ENCODE peak calls at places on chromosomes 3 and 15, in six cellular contexts. One of them, this sample, is unnamed.

GRCh38 chr3:174409085-174409743 is 449.9 kb upstream of the NAALADL2 start:
- DNase-seq in astrocyte of the spinal cord: no peak
- DNase-seq in kidney tubule cell: peak; percentile 63
- DNase-seq in T-helper 9 cell: no peak
- DNase-seq in GM10248: no peak
- DNase-seq in fibroblast of the aortic adventitia: no peak
- DNase-seq in this sample: no peak

GRCh38 chr15:81473177-81473576 is 99.2 kb upstream of the TMC3 start:
- DNase-seq in T-helper 9 cell: no peak
- DNase-seq in astrocyte of the spinal cord: no peak
- DNase-seq in kidney tubule cell: no peak
- DNase-seq in GM10248: no peak
- DNase-seq in fibroblast of the aortic adventitia: no peak
- DNase-seq in this sample: no peak

GRCh38 chr3:106589306-106589942 is 720.6 kb upstream of the CBLB start:
- DNase-seq in astrocyte of the spinal cord: peak; percentile 82
- DNase-seq in GM10248: no peak
- DNase-seq in fibroblast of the aortic adventitia: peak; percentile 88
- DNase-seq in T-helper 9 cell: no peak
- DNase-seq in kidney tubule cell: no peak
- DNase-seq in this sample: no peak

GRCh38 chr15:55907797-55908196 is 85.6 kb downstream of the NEDD4 start:
- DNase-seq in kidney tubule cell: peak; percentile 99
- DNase-seq in fibroblast of the aortic adventitia: peak; percentile 97
- DNase-seq in astrocyte of the spinal cord: peak; percentile 96
- DNase-seq in GM10248: no peak
- DNase-seq in T-helper 9 cell: no peak
- DNase-seq in this sample: no peak

GRCh38 chr3:11558002-11558401 is 85.7 kb downstream of the VGLL4 start:
- DNase-seq in T-helper 9 cell: no peak
- DNase-seq in fibroblast of the aortic adventitia: peak; percentile 79
- DNase-seq in kidney tubule cell: peak; percentile 37
- DNase-seq in astrocyte of the spinal cord: peak; percentile 88
- DNase-seq in GM10248: no peak
- DNase-seq in this sample: no peak

GRCh38 chr3:122356402-122356801 is 26.6 kb downstream of the MIX23 start:
- DNase-seq in T-helper 9 cell: peak; percentile 4
- DNase-seq in fibroblast of the aortic adventitia: peak; percentile 28
- DNase-seq in GM10248: peak; percentile 47
- DNase-seq in astrocyte of the spinal cord: peak; percentile 9
- DNase-seq in kidney tubule cell: peak; percentile 55
- DNase-seq in this sample: no peak

GRCh38 chr15:74431116-74431515 is 2.6 kb downstream of the SEMA7A start:
- DNase-seq in GM10248: no peak
- DNase-seq in fibroblast of the aortic adventitia: no peak
- DNase-seq in kidney tubule cell: no peak
- DNase-seq in astrocyte of the spinal cord: no peak
- DNase-seq in T-helper 9 cell: no peak
- DNase-seq in this sample: no peak

GRCh38 chr3:123672429-123673146 is 87.7 kb upstream of the HACD2 start:
- DNase-seq in fibroblast of the aortic adventitia: no peak
- DNase-seq in GM10248: no peak
- DNase-seq in kidney tubule cell: no peak
- DNase-seq in astrocyte of the spinal cord: no peak
- DNase-seq in T-helper 9 cell: no peak
- DNase-seq in this sample: no peak

GRCh38 chr15:99303881-99304280 is 52.6 kb downstream of the LRRC28 start:
- DNase-seq in fibroblast of the aortic adventitia: no peak
- DNase-seq in astrocyte of the spinal cord: no peak
- DNase-seq in kidney tubule cell: no peak
- DNase-seq in GM10248: no peak
- DNase-seq in T-helper 9 cell: no peak
- DNase-seq in this sample: no peak

GRCh38 chr15:29795610-29796009 is 26.7 kb downstream of the TJP1 start:
- DNase-seq in kidney tubule cell: no peak
- DNase-seq in T-helper 9 cell: no peak
- DNase-seq in astrocyte of the spinal cord: no peak
- DNase-seq in GM10248: no peak
- DNase-seq in fibroblast of the aortic adventitia: no peak
- DNase-seq in this sample: no peak

GRCh38 chr3:33057320-33058298 is 39.3 kb downstream of the GLB1 start:
- DNase-seq in T-helper 9 cell: no peak
- DNase-seq in astrocyte of the spinal cord: peak; percentile 10
- DNase-seq in fibroblast of the aortic adventitia: peak; percentile 32
- DNase-seq in kidney tubule cell: no peak
- DNase-seq in GM10248: no peak
- DNase-seq in this sample: no peak

GRCh38 chr3:46574263-46574662 is 8.2 kb upstream of the LRRC2 start:
- DNase-seq in T-helper 9 cell: no peak
- DNase-seq in GM10248: no peak
- DNase-seq in kidney tubule cell: no peak
- DNase-seq in astrocyte of the spinal cord: no peak
- DNase-seq in fibroblast of the aortic adventitia: no peak
- DNase-seq in this sample: no peak

GRCh38 chr3:134007819-134008218 is 21.9 kb downstream of the SLCO2A1 start:
- DNase-seq in fibroblast of the aortic adventitia: no peak
- DNase-seq in GM10248: no peak
- DNase-seq in astrocyte of the spinal cord: no peak
- DNase-seq in T-helper 9 cell: no peak
- DNase-seq in kidney tubule cell: no peak
- DNase-seq in this sample: no peak

GRCh38 chr15:64373360-64373759 is 7.9 kb downstream of the PCLAF start:
- DNase-seq in T-helper 9 cell: no peak
- DNase-seq in astrocyte of the spinal cord: no peak
- DNase-seq in fibroblast of the aortic adventitia: no peak
- DNase-seq in GM10248: no peak
- DNase-seq in kidney tubule cell: no peak
- DNase-seq in this sample: no peak

GRCh38 chr3:89787995-89788394 is 680.6 kb downstream of the EPHA3 start:
- DNase-seq in fibroblast of the aortic adventitia: no peak
- DNase-seq in astrocyte of the spinal cord: no peak
- DNase-seq in T-helper 9 cell: no peak
- DNase-seq in kidney tubule cell: no peak
- DNase-seq in GM10248: no peak
- DNase-seq in this sample: no peak

GRCh38 chr3:124919756-124920155 is 14.8 kb downstream of the MUC13 start:
- DNase-seq in astrocyte of the spinal cord: no peak
- DNase-seq in fibroblast of the aortic adventitia: no peak
- DNase-seq in kidney tubule cell: no peak
- DNase-seq in T-helper 9 cell: no peak
- DNase-seq in GM10248: no peak
- DNase-seq in this sample: no peak

GRCh38 chr3:156745766-156746165 is 71.4 kb downstream of the TIPARP start:
- DNase-seq in GM10248: no peak
- DNase-seq in fibroblast of the aortic adventitia: no peak
- DNase-seq in astrocyte of the spinal cord: no peak
- DNase-seq in T-helper 9 cell: no peak
- DNase-seq in kidney tubule cell: no peak
- DNase-seq in this sample: no peak

GRCh38 chr15:70093481-70094309 is 4.0 kb downstream of the TLE3 start:
- DNase-seq in T-helper 9 cell: no peak
- DNase-seq in GM10248: no peak
- DNase-seq in fibroblast of the aortic adventitia: peak; percentile 76
- DNase-seq in kidney tubule cell: peak; percentile 38
- DNase-seq in astrocyte of the spinal cord: peak; percentile 41
- DNase-seq in this sample: no peak

GRCh38 chr3:45666729-45667440 is 22.3 kb upstream of the SACM1L start:
- DNase-seq in kidney tubule cell: peak; percentile 54
- DNase-seq in GM10248: no peak
- DNase-seq in T-helper 9 cell: no peak
- DNase-seq in fibroblast of the aortic adventitia: peak; percentile 76
- DNase-seq in astrocyte of the spinal cord: peak; percentile 67
- DNase-seq in this sample: no peak

GRCh38 chr3:191721983-191722382 is 261.0 kb downstream of the PYDC2 start:
- DNase-seq in fibroblast of the aortic adventitia: no peak
- DNase-seq in T-helper 9 cell: no peak
- DNase-seq in astrocyte of the spinal cord: peak; percentile 3
- DNase-seq in GM10248: no peak
- DNase-seq in kidney tubule cell: no peak
- DNase-seq in this sample: no peak

GRCh38 chr15:57676578-57676977 is 29.9 kb upstream of the POLR2M start:
- DNase-seq in kidney tubule cell: no peak
- DNase-seq in GM10248: no peak
- DNase-seq in astrocyte of the spinal cord: no peak
- DNase-seq in fibroblast of the aortic adventitia: no peak
- DNase-seq in T-helper 9 cell: no peak
- DNase-seq in this sample: no peak

GRCh38 chr3:11096266-11097135 is 57.8 kb upstream of the HRH1 start:
- DNase-seq in fibroblast of the aortic adventitia: peak; percentile 88
- DNase-seq in kidney tubule cell: peak; percentile 93
- DNase-seq in T-helper 9 cell: no peak
- DNase-seq in GM10248: peak; percentile 29
- DNase-seq in astrocyte of the spinal cord: peak; percentile 96
- DNase-seq in this sample: no peak

GRCh38 chr3:8837172-8837571 is 67.8 kb upstream of the OXTR start:
- DNase-seq in astrocyte of the spinal cord: peak; percentile 72
- DNase-seq in GM10248: no peak
- DNase-seq in fibroblast of the aortic adventitia: peak; percentile 53
- DNase-seq in T-helper 9 cell: no peak
- DNase-seq in kidney tubule cell: peak; percentile 69
- DNase-seq in this sample: no peak

GRCh38 chr3:186798239-186798638 is 8.0 kb downstream of the RFC4 start:
- DNase-seq in T-helper 9 cell: no peak
- DNase-seq in GM10248: no peak
- DNase-seq in astrocyte of the spinal cord: no peak
- DNase-seq in fibroblast of the aortic adventitia: no peak
- DNase-seq in kidney tubule cell: no peak
- DNase-seq in this sample: no peak

GRCh38 chr15:67097893-67098740 is 32.7 kb downstream of the SMAD3 start:
- DNase-seq in GM10248: no peak
- DNase-seq in fibroblast of the aortic adventitia: peak; percentile 95
- DNase-seq in kidney tubule cell: no peak
- DNase-seq in T-helper 9 cell: peak; percentile 36
- DNase-seq in astrocyte of the spinal cord: peak; percentile 95
- DNase-seq in this sample: peak; percentile 13

GRCh38 chr3:127373701-127374625 is 86.1 kb upstream of the PRR20G start:
- DNase-seq in fibroblast of the aortic adventitia: peak; percentile 1
- DNase-seq in kidney tubule cell: no peak
- DNase-seq in T-helper 9 cell: no peak
- DNase-seq in GM10248: peak; percentile 48
- DNase-seq in astrocyte of the spinal cord: no peak
- DNase-seq in this sample: no peak

GRCh38 chr3:197466586-197467399 is 89.0 kb downstream of the BDH1 start:
- DNase-seq in kidney tubule cell: peak; percentile 16
- DNase-seq in astrocyte of the spinal cord: peak; percentile 77
- DNase-seq in GM10248: no peak
- DNase-seq in fibroblast of the aortic adventitia: peak; percentile 58
- DNase-seq in T-helper 9 cell: no peak
- DNase-seq in this sample: no peak

GRCh38 chr3:184154909-184155643 is at the start of gene DVL3:
- DNase-seq in fibroblast of the aortic adventitia: peak; percentile 56
- DNase-seq in T-helper 9 cell: peak; percentile 28
- DNase-seq in astrocyte of the spinal cord: peak; percentile 64
- DNase-seq in kidney tubule cell: peak; percentile 74
- DNase-seq in GM10248: peak; percentile 91
- DNase-seq in this sample: peak; percentile 17

GRCh38 chr15:66849746-66850077 is 147.7 kb downstream of the SMAD6 start:
- DNase-seq in astrocyte of the spinal cord: no peak
- DNase-seq in GM10248: no peak
- DNase-seq in fibroblast of the aortic adventitia: no peak
- DNase-seq in T-helper 9 cell: no peak
- DNase-seq in kidney tubule cell: no peak
- DNase-seq in this sample: no peak

GRCh38 chr3:45224824-45225464 is 1.1 kb downstream of the TMEM158 start:
- DNase-seq in GM10248: peak; percentile 57
- DNase-seq in fibroblast of the aortic adventitia: peak; percentile 66
- DNase-seq in T-helper 9 cell: no peak
- DNase-seq in astrocyte of the spinal cord: peak; percentile 73
- DNase-seq in kidney tubule cell: peak; percentile 73
- DNase-seq in this sample: no peak

GRCh38 chr15:83199288-83199687 is 8.3 kb downstream of the HDGFL3 start:
- DNase-seq in astrocyte of the spinal cord: no peak
- DNase-seq in fibroblast of the aortic adventitia: no peak
- DNase-seq in T-helper 9 cell: no peak
- DNase-seq in GM10248: peak; percentile 34
- DNase-seq in kidney tubule cell: no peak
- DNase-seq in this sample: no peak

GRCh38 chr3:197513953-197514785 is 41.6 kb downstream of the BDH1 start:
- DNase-seq in GM10248: no peak
- DNase-seq in kidney tubule cell: no peak
- DNase-seq in T-helper 9 cell: no peak
- DNase-seq in fibroblast of the aortic adventitia: no peak
- DNase-seq in astrocyte of the spinal cord: no peak
- DNase-seq in this sample: no peak

GRCh38 chr3:56042326-56042951 is 425.8 kb downstream of the ERC2 start:
- DNase-seq in kidney tubule cell: peak; percentile 47
- DNase-seq in T-helper 9 cell: no peak
- DNase-seq in GM10248: no peak
- DNase-seq in astrocyte of the spinal cord: peak; percentile 66
- DNase-seq in fibroblast of the aortic adventitia: peak; percentile 52
- DNase-seq in this sample: no peak

GRCh38 chr3:58722526-58722925 is 56.0 kb upstream of the FAM3D start:
- DNase-seq in astrocyte of the spinal cord: no peak
- DNase-seq in kidney tubule cell: no peak
- DNase-seq in fibroblast of the aortic adventitia: no peak
- DNase-seq in T-helper 9 cell: no peak
- DNase-seq in GM10248: no peak
- DNase-seq in this sample: no peak

GRCh38 chr3:39532777-39533176 is 65.3 kb downstream of the MOBP start:
- DNase-seq in T-helper 9 cell: no peak
- DNase-seq in fibroblast of the aortic adventitia: no peak
- DNase-seq in kidney tubule cell: no peak
- DNase-seq in GM10248: no peak
- DNase-seq in astrocyte of the spinal cord: no peak
- DNase-seq in this sample: no peak

GRCh38 chr3:194009892-194010533 is 125.9 kb upstream of the HES1 start:
- DNase-seq in astrocyte of the spinal cord: no peak
- DNase-seq in T-helper 9 cell: no peak
- DNase-seq in GM10248: no peak
- DNase-seq in kidney tubule cell: peak; percentile 60
- DNase-seq in fibroblast of the aortic adventitia: no peak
- DNase-seq in this sample: no peak

GRCh38 chr15:39786444-39787056 is 3.9 kb upstream of the FSIP1 start:
- DNase-seq in fibroblast of the aortic adventitia: peak; percentile 86
- DNase-seq in kidney tubule cell: peak; percentile 70
- DNase-seq in GM10248: peak; percentile 47
- DNase-seq in T-helper 9 cell: no peak
- DNase-seq in astrocyte of the spinal cord: peak; percentile 81
- DNase-seq in this sample: no peak

This sample was measured in T-helper 22 cell.